ENCODE peak calls at places on chromosomes 16 and 17, in ten cellular contexts. W is mesenchymal stem cell, O is heart right ventricle, Z is trophoblast cell, Y is adrenal gland, K is DND-41, F is HCT116, M is psoas muscle, E is prostate gland, B is neural progenitor cell. U is an unnamed sample. For H3K36me3 and H3K4me1, the result is how much of the 10 kb centered on the place peaks cover.

GRCh38 chr16:88831838-88832237 is 20.1 kb upstream of the APRT start:
- DNase-seq in K (no peak), Z (peak), E (no peak), O (no peak), F (no peak), M (no peak), Y (no peak), B (no peak), W (no peak), U (no peak)

GRCh38 chr17:82212331-82213250 is at the start of gene CCDC57:
- DNase-seq in B (peak), E (peak), Y (peak), K (peak), W (peak), O (peak), F (no peak), Z (peak), M (peak), U (peak)

GRCh38 chr16:9966569-9967157 is 215.6 kb downstream of the GRIN2A start:
- DNase-seq in B (no peak), F (no peak), Y (no peak), M (no peak), K (no peak), E (no peak), O (no peak), Z (no peak), W (peak), U (no peak)

GRCh38 chr17:17028059-17028877 is 14.0 kb upstream of the MPRIP start:
- DNase-seq in E (peak), Z (peak), K (no peak), O (peak), W (peak), F (peak), Y (peak), M (peak), B (peak), U (peak)

GRCh38 chr17:43878260-43879082 is 28.9 kb downstream of the MPP2 start:
- DNase-seq in O (peak), M (peak), K (peak), Z (peak), F (peak), B (peak), W (peak), Y (peak), E (peak), U (peak)

GRCh38 chr17:32742686-32743538 is 134.0 kb downstream of the MYO1D start:
- DNase-seq in E (no peak), Z (no peak), O (no peak), W (no peak), F (no peak), M (no peak), K (no peak), Y (no peak), B (no peak), U (no peak)

GRCh38 chr17:29789186-29790170 is 140.6 kb downstream of the SSH2 start:
- DNase-seq in K (no peak), W (no peak), O (no peak), M (no peak), E (no peak), B (peak), Z (peak), F (no peak), Y (no peak), U (no peak)

GRCh38 chr17:73902416-73903181 is 258.4 kb upstream of the SDK2 start:
- DNase-seq in W (no peak), F (no peak), B (peak), Y (no peak), K (no peak), Z (no peak), M (no peak), E (no peak), O (peak), U (no peak)

GRCh38 chr17:61285483-61286320 is 113.9 kb upstream of the TBX2 start:
- DNase-seq in Z (no peak), B (peak), M (peak), O (peak), E (no peak), Y (no peak), K (no peak), F (no peak), W (peak), U (peak)

GRCh38 chr16:85583491-85584181 is 29.5 kb upstream of the GSE1 start:
- DNase-seq in F (no peak), B (peak), E (no peak), M (no peak), K (no peak), O (no peak), Z (no peak), Y (no peak), W (peak), U (peak)

GRCh38 chr16:48479955-48480354 is 94.7 kb upstream of the SIAH1 start:
- DNase-seq in Y (no peak), F (no peak), E (no peak), Z (peak), M (no peak), K (no peak), W (peak), O (no peak), B (no peak), U (no peak)

GRCh38 chr17:16937431-16937830 is 34.5 kb downstream of the TNFRSF13B start:
- DNase-seq in F (no peak), B (no peak), K (no peak), M (no peak), Z (no peak), Y (peak), E (no peak), O (no peak), W (no peak), U (no peak)

GRCh38 chr17:61382796-61383688 is 16.6 kb upstream of the TBX2 start:
- DNase-seq in B (no peak), Z (no peak), F (no peak), M (no peak), K (no peak), W (no peak), O (no peak), Y (no peak), E (no peak), U (no peak)

GRCh38 chr16:31874354-31875111 is 926 bp downstream of the ZNF267 start:
- DNase-seq in Z (peak), M (no peak), F (no peak), E (no peak), K (no peak), O (no peak), Y (no peak), B (peak), W (peak), U (no peak)

GRCh38 chr16:51035110-51035498 is 116.0 kb downstream of the SALL1 start:
- DNase-seq in F (no peak), K (no peak), O (peak), E (no peak), Z (no peak), W (peak), M (no peak), Y (no peak), B (no peak), U (no peak)

GRCh38 chr17:40303706-40304450 is 5.1 kb upstream of the RARA start:
- DNase-seq in Z (no peak), E (no peak), O (no peak), W (peak), M (peak), F (no peak), Y (no peak), B (no peak), K (no peak), U (peak)

GRCh38 chr17:19002805-19003542 is 1.6 kb downstream of the FAM83G start:
- DNase-seq in W (peak), B (peak), Z (no peak), E (no peak), M (no peak), K (no peak), Y (no peak), F (no peak), O (no peak), U (no peak)

GRCh38 chr16:46651305-46651704 is 30.1 kb upstream of the SHCBP1 start:
- DNase-seq in Z (no peak), O (no peak), W (no peak), F (no peak), Y (no peak), E (no peak), M (no peak), K (no peak), B (no peak), U (no peak)

GRCh38 chr16:81518439-81518757 is 73.8 kb downstream of the CMIP start:
- DNase-seq in M (no peak), O (no peak), K (no peak), E (no peak), W (no peak), Z (no peak), B (no peak), F (no peak), Y (no peak), U (no peak)

GRCh38 chr16:50742521-50743150 is 750 bp downstream of the CYLD start:
- DNase-seq in F (no peak), K (peak), E (no peak), W (peak), O (no peak), M (peak), Y (peak), B (peak), Z (peak), U (peak)

GRCh38 chr16:87874639-87875472 is 5.5 kb upstream of the SLC7A5 start:
- DNase-seq in M (no peak), Y (no peak), W (no peak), F (no peak), E (no peak), O (no peak), Z (no peak), B (no peak), K (peak), U (no peak)

GRCh38 chr17:78170692-78171590 is 2.6 kb downstream of the SYNGR2 start:
- DNase-seq in W (no peak), O (no peak), M (no peak), K (no peak), Y (no peak), F (no peak), Z (no peak), E (no peak), B (no peak), U (no peak)

GRCh38 chr17:42843358-42843934 is 934 bp upstream of the AOC2 start:
- DNase-seq in W (peak), K (peak), F (peak), O (no peak), E (peak), Y (peak), Z (peak), M (no peak), B (peak), U (peak)

GRCh38 chr17:70365098-70365583 is 195.8 kb downstream of the KCNJ2 start:
- DNase-seq in F (no peak), E (no peak), O (no peak), B (no peak), K (no peak), W (peak), Y (no peak), M (no peak), Z (peak), U (no peak)

GRCh38 chr17:38867179-38867994 is 2.5 kb upstream of the LASP1 start:
- DNase-seq in E (no peak), Z (peak), M (peak), W (peak), K (peak), F (no peak), Y (peak), O (no peak), B (peak), U (peak)

GRCh38 chr16:74465851-74466685 is 44.8 kb upstream of the CLEC18B start:
- DNase-seq in M (no peak), F (no peak), Y (no peak), Z (no peak), E (no peak), W (no peak), O (no peak), K (no peak), B (no peak), U (no peak)
- H3K27ac ChIP-seq in M (no peak), F (no peak), Y (no peak), Z (no peak), E (no peak), W (no peak), O (no peak), K (no peak), B (no peak), U (no peak)

GRCh38 chr16:4700380-4700996 is 7.1 kb downstream of the NUDT16L1 start:
- DNase-seq in F (no peak), O (no peak), Y (no peak), Z (no peak), W (no peak), B (no peak), M (no peak), K (no peak), E (no peak), U (no peak)

GRCh38 chr16:4699030-4699556 is 5.7 kb downstream of the NUDT16L1 start:
- DNase-seq in F (no peak), O (no peak), B (no peak), M (no peak), E (no peak), Z (no peak), W (no peak), Y (no peak), K (no peak), U (no peak)

GRCh38 chr16:4697867-4698291 is 4.5 kb downstream of the NUDT16L1 start:
- DNase-seq in O (no peak), B (no peak), K (no peak), W (no peak), Z (no peak), E (no peak), Y (no peak), F (no peak), M (no peak), U (no peak)

GRCh38 chr16:4696905-4697866 is 3.8 kb downstream of the NUDT16L1 start:
- DNase-seq in W (no peak), Y (peak), E (no peak), O (no peak), F (no peak), Z (no peak), B (no peak), K (no peak), M (no peak), U (no peak)

DNA sequence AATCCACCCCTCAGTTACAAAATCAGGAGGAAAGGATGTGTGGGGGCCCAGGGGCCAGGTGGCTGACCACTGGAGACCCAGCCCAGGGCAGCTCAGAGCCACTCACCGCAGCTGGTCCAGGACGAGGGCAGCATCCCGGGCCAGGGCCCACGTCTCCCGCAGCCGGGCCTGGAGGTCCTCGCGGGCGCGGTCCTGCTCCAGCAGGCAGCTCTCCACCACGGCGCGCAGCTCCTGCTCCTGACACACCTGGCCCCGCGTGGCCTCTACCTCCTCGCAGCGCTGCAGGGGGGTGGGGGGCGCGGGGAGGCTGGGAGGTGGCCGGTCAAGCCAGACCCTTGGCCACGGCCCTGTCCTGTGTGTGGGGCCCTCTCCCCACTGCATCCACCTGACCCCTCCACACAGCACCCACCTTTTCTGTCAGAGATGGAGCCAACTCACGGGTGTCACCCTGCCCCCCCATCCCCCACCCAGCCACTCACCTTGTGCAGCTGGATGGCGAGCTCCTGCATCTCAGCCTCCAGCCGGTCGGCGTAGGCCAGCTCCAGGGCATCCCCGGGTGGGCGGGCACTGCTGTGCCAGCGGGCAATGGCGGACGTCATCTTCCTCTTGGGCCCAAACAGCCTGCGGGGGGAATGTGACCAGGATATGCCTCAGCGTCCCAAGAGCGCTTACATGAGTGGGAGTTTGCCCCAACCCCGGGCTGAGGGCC is 5.1 kb downstream of the NUDT16L1 start:
- DNase-seq in E (no peak), F (no peak), Z (no peak), K (no peak), Y (peak), W (no peak), O (no peak), M (no peak), B (no peak), U (no peak)
- H3K36me3 ChIP-seq in E (under half), F (under half), Z (half or more), K (half or more), Y (half or more), W (half or more), O (half or more), M (under half), B (under half), U (half or more)

GRCh38 chr16:55668337-55669281 is 12.8 kb downstream of the SLC6A2 start:
- DNase-seq in M (peak), B (no peak), Z (peak), E (no peak), K (no peak), O (no peak), Y (peak), F (no peak), W (no peak), U (no peak)

GRCh38 chr16:55666012-55666411 is 10.2 kb downstream of the SLC6A2 start:
- DNase-seq in Y (no peak), E (no peak), K (no peak), M (no peak), O (no peak), W (no peak), Z (no peak), F (no peak), B (no peak), U (no peak)

GRCh38 chr16:55665511-55665910 is 9.7 kb downstream of the SLC6A2 start:
- DNase-seq in E (no peak), W (no peak), Y (no peak), M (no peak), K (no peak), B (no peak), Z (no peak), O (no peak), F (no peak), U (no peak)

GRCh38 chr16:55664786-55665407 is 9.1 kb downstream of the SLC6A2 start:
- DNase-seq in M (no peak), Y (no peak), W (no peak), K (no peak), O (no peak), B (no peak), E (no peak), Z (peak), F (no peak), U (no peak)

DNA sequence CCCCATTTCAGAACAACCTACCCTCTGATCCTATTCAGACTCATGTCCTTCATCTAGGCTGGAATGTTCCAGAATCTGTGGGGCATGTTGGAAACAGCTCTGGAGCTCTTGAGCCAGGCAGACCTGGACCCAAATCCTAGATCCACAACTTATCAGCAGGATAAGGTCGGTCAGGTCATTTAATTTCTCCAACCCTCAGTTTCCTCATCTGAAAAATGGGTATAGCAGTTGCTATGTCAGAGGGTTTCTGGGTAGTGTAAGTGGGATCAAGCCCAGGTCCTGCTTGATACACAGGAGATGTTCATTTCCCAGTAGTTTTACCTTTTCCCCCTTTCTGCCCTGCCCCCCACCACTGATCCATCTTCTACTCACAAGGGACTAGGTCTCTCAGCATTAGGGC is 12.0 kb downstream of the SLC6A2 start:
- DNase-seq in Y (no peak), W (no peak), B (no peak), M (no peak), Z (no peak), K (no peak), O (no peak), E (no peak), F (no peak), U (no peak)
- H3K4me1 ChIP-seq in Y (under half), W (under half), B (under half), M (under half), Z (under half), K (under half), O (under half), E (under half), F (under half), U (under half)

GRCh38 chr16:67917140-67917851 is 14.4 kb downstream of the CTRL start:
- DNase-seq in W (no peak), Z (no peak), M (no peak), K (no peak), O (peak), E (no peak), F (no peak), Y (no peak), B (no peak), U (no peak)
- H3K27ac ChIP-seq in W (peak), Z (peak), M (peak), K (no peak), O (peak), E (no peak), F (peak), Y (peak), B (no peak), U (no peak)

GRCh38 chr16:68300736-68301459 is 9.8 kb downstream of the SLC7A6OS start:
- DNase-seq in M (no peak), Y (no peak), Z (no peak), E (no peak), W (no peak), K (no peak), B (no peak), O (no peak), F (no peak), U (no peak)
- H3K36me3 ChIP-seq in M (under half), Y (half or more), Z (half or more), E (under half), W (half or more), K (half or more), B (under half), O (half or more), F (half or more), U (half or more)

GRCh38 chr17:71494045-71494444 is 626.8 kb upstream of the SOX9 start:
- DNase-seq in E (no peak), M (no peak), B (no peak), O (no peak), W (no peak), Z (peak), F (no peak), K (no peak), Y (no peak), U (peak)

GRCh38 chr17:71495420-71495819 is 625.4 kb upstream of the SOX9 start:
- DNase-seq in M (no peak), F (no peak), Z (no peak), W (no peak), Y (no peak), E (no peak), O (no peak), B (no peak), K (no peak), U (no peak)

GRCh38 chr17:71500761-71501555 is 619.9 kb upstream of the SOX9 start:
- DNase-seq in K (no peak), E (no peak), O (no peak), Y (no peak), W (no peak), F (no peak), Z (no peak), B (no peak), M (no peak), U (no peak)

GRCh38 chr17:71494456-71494855 is 626.4 kb upstream of the SOX9 start:
- DNase-seq in Y (no peak), M (no peak), B (no peak), O (no peak), W (no peak), Z (no peak), F (no peak), E (no peak), K (no peak), U (no peak)

DNA sequence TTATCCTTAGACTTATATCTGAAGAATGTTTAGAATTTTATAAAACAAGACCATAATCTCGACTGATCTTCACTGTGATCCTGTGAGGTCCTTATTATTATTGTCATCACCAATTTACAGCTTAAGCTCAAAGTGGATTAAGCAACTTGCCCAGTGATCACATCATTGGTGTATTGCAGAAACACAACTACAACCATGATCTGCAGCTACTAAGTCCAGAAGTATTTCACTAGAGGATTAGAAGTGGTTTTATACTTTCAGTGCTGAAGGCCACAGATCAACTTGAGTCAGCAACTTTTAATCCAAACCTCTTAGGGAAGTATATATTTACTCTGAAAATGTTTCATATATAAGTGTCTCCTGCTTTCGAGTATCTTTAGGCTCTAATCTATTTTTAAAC is 624.3 kb upstream of the SOX9 start:
- DNase-seq in Z (no peak), M (no peak), F (no peak), W (peak), E (no peak), B (no peak), K (no peak), O (no peak), Y (no peak), U (no peak)
- H3K4me1 ChIP-seq in Z (under half), M (under half), F (under half), W (under half), E (under half), B (under half), K (under half), O (under half), Y (under half), U (under half)